ENCODE peak calls at places on chromosomes 12 and 14, in five cellular contexts. One of them, this sample, is unnamed. For H3K36me3, the result is how much of the 10 kb centered on the place peaks cover.

GRCh38 chr14:105292810-105293711 is 7.7 kb downstream of the BRF1 start:
- DNase-seq in testis: no peak
- DNase-seq in NT2/D1: no peak
- DNase-seq in mesenchymal stem cell: no peak
- DNase-seq in naive thymus-derived CD4-positive, alpha-beta T cell: no peak
- DNase-seq in this sample: no peak

GRCh38 chr12:42281844-42282243 is 43.8 kb upstream of the YAF2 start:
- DNase-seq in testis: no peak
- DNase-seq in NT2/D1: no peak
- DNase-seq in mesenchymal stem cell: no peak
- DNase-seq in naive thymus-derived CD4-positive, alpha-beta T cell: no peak
- DNase-seq in this sample: no peak

GRCh38 chr12:42705863-42706262 is 116.3 kb upstream of the PRICKLE1 start:
- DNase-seq in testis: peak
- DNase-seq in NT2/D1: no peak
- DNase-seq in mesenchymal stem cell: peak
- DNase-seq in naive thymus-derived CD4-positive, alpha-beta T cell: no peak
- DNase-seq in this sample: peak

GRCh38 chr12:119259483-119259882 is 75.0 kb upstream of the CCDC60 start:
- DNase-seq in testis: no peak
- DNase-seq in NT2/D1: no peak
- DNase-seq in mesenchymal stem cell: no peak
- DNase-seq in naive thymus-derived CD4-positive, alpha-beta T cell: no peak
- DNase-seq in this sample: no peak

GRCh38 chr14:70292716-70293115 is 66.8 kb downstream of the COX16 start:
- DNase-seq in testis: no peak
- DNase-seq in NT2/D1: no peak
- DNase-seq in mesenchymal stem cell: no peak
- DNase-seq in naive thymus-derived CD4-positive, alpha-beta T cell: no peak
- DNase-seq in this sample: no peak

GRCh38 chr14:39762576-39763401 is 330.6 kb upstream of the FBXO33 start:
- DNase-seq in testis: no peak
- DNase-seq in NT2/D1: no peak
- DNase-seq in mesenchymal stem cell: peak
- DNase-seq in naive thymus-derived CD4-positive, alpha-beta T cell: peak
- DNase-seq in this sample: no peak

GRCh38 chr14:90093942-90094595 is 32.3 kb downstream of the KCNK13 start:
- DNase-seq in testis: no peak
- DNase-seq in NT2/D1: no peak
- DNase-seq in mesenchymal stem cell: peak
- DNase-seq in naive thymus-derived CD4-positive, alpha-beta T cell: no peak
- DNase-seq in this sample: no peak

GRCh38 chr12:7966558-7966957 is 30.6 kb upstream of the SLC2A3 start:
- DNase-seq in testis: no peak
- DNase-seq in NT2/D1: no peak
- DNase-seq in mesenchymal stem cell: no peak
- DNase-seq in naive thymus-derived CD4-positive, alpha-beta T cell: no peak
- DNase-seq in this sample: no peak

GRCh38 chr14:55152052-55152753 is 23.2 kb downstream of the LGALS3 start:
- DNase-seq in testis: no peak
- DNase-seq in NT2/D1: no peak
- DNase-seq in mesenchymal stem cell: peak
- DNase-seq in naive thymus-derived CD4-positive, alpha-beta T cell: no peak
- DNase-seq in this sample: no peak
- H3K36me3 ChIP-seq in testis: under half
- H3K36me3 ChIP-seq in NT2/D1: half or more
- H3K36me3 ChIP-seq in mesenchymal stem cell: under half
- H3K36me3 ChIP-seq in naive thymus-derived CD4-positive, alpha-beta T cell: under half
- H3K36me3 ChIP-seq in this sample: under half

DNA sequence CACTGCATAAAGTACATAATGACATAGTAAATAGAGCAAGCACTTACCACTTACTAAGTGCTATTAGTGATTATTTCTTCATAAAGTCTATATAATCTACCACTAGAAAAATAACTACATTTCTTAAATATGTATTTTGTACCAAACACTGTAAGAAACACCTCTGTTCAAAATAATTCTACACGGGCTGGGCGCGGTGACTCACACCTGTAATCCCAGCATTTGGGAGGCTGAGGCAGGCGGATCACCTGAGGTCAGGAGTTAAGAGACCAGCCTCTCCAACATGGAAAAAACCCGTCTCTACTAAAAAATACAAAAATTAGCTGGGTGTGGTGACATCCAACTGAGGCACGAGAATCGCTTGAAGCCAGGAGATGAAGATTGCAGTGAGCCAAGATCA is 38.9 kb downstream of the ATG2B start:
- DNase-seq in testis: no peak
- DNase-seq in NT2/D1: no peak
- DNase-seq in mesenchymal stem cell: no peak
- DNase-seq in naive thymus-derived CD4-positive, alpha-beta T cell: no peak
- DNase-seq in this sample: no peak
- H3K36me3 ChIP-seq in testis: under half
- H3K36me3 ChIP-seq in NT2/D1: under half
- H3K36me3 ChIP-seq in mesenchymal stem cell: under half
- H3K36me3 ChIP-seq in naive thymus-derived CD4-positive, alpha-beta T cell: under half
- H3K36me3 ChIP-seq in this sample: under half

DNA sequence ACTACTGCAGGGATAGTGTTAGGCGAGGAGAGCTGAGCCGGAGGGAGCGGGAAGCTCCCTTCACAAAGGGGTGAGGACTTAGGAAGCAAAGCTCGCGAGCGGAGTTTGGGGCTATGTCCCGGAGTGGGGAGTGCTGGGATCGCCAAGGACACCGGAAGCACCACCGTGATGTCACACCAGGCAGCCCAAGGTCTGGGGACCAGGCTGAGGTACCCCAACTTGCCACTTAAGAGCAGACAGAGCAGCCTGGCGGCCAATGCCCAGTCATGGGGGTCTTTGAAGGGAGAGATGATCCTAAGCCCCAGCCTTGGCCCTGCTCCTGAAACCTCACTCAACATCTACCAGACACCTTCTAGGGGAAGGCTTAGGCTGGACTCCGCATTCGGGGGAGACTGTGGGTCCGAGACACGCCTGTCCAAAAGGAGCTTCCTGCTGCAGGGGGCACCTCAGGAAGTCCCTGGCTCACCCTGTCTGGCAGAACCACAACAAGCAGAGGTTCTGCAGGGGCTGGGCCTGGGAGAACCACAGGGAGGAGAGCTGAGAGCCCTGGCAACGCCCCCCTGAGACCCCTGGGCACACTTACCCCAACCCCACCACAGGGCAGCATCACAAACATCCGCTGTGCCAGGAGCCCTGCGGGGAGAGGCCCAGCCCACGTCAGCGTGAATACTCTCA is 17.8 kb downstream of the SLC48A1 start:
- DNase-seq in testis: no peak
- DNase-seq in NT2/D1: no peak
- DNase-seq in mesenchymal stem cell: no peak
- DNase-seq in naive thymus-derived CD4-positive, alpha-beta T cell: no peak
- DNase-seq in this sample: no peak
- H3K36me3 ChIP-seq in testis: under half
- H3K36me3 ChIP-seq in NT2/D1: half or more
- H3K36me3 ChIP-seq in mesenchymal stem cell: half or more
- H3K36me3 ChIP-seq in naive thymus-derived CD4-positive, alpha-beta T cell: under half
- H3K36me3 ChIP-seq in this sample: half or more

GRCh38 chr12:120462099-120462640 is 7.4 kb downstream of the SRSF9 start:
- DNase-seq in testis: no peak
- DNase-seq in NT2/D1: no peak
- DNase-seq in mesenchymal stem cell: no peak
- DNase-seq in naive thymus-derived CD4-positive, alpha-beta T cell: no peak
- DNase-seq in this sample: no peak
- H3K36me3 ChIP-seq in testis: under half
- H3K36me3 ChIP-seq in NT2/D1: half or more
- H3K36me3 ChIP-seq in mesenchymal stem cell: under half
- H3K36me3 ChIP-seq in naive thymus-derived CD4-positive, alpha-beta T cell: half or more
- H3K36me3 ChIP-seq in this sample: under half

GRCh38 chr12:64412458-64412857 is 8.3 kb downstream of the XPOT start:
- DNase-seq in testis: no peak
- DNase-seq in NT2/D1: no peak
- DNase-seq in mesenchymal stem cell: no peak
- DNase-seq in naive thymus-derived CD4-positive, alpha-beta T cell: no peak
- DNase-seq in this sample: no peak
- H3K36me3 ChIP-seq in testis: under half
- H3K36me3 ChIP-seq in NT2/D1: half or more
- H3K36me3 ChIP-seq in mesenchymal stem cell: under half
- H3K36me3 ChIP-seq in naive thymus-derived CD4-positive, alpha-beta T cell: under half
- H3K36me3 ChIP-seq in this sample: under half

DNA sequence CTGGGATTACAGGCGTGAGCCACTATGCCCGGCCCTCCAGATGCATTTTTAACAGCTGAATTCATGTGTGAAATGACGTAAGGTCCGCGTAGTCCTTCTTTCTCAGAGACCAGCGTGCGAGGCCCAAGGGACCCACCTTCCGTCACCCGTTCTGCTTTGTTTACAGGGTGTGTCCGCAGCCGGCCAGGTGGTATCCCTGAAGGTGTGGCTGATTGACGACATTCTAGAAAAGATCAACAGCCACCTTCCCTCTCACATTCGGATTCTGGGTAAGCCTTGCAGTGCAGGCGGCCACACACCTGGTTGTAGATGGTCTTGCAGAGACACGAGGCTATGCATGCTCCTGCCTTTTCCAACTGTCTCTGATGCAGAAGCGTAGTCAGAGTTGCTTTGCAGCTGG is 9.9 kb downstream of the PUS1 start:
- DNase-seq in testis: no peak
- DNase-seq in NT2/D1: no peak
- DNase-seq in mesenchymal stem cell: no peak
- DNase-seq in naive thymus-derived CD4-positive, alpha-beta T cell: no peak
- DNase-seq in this sample: no peak
- H3K36me3 ChIP-seq in testis: under half
- H3K36me3 ChIP-seq in NT2/D1: half or more
- H3K36me3 ChIP-seq in mesenchymal stem cell: half or more
- H3K36me3 ChIP-seq in naive thymus-derived CD4-positive, alpha-beta T cell: under half
- H3K36me3 ChIP-seq in this sample: under half

GRCh38 chr12:27305673-27306504 is 26.7 kb upstream of the BMAL2 start:
- DNase-seq in testis: no peak
- DNase-seq in NT2/D1: peak
- DNase-seq in mesenchymal stem cell: peak
- DNase-seq in naive thymus-derived CD4-positive, alpha-beta T cell: peak
- DNase-seq in this sample: no peak
- H3K36me3 ChIP-seq in testis: under half
- H3K36me3 ChIP-seq in NT2/D1: under half
- H3K36me3 ChIP-seq in mesenchymal stem cell: under half
- H3K36me3 ChIP-seq in naive thymus-derived CD4-positive, alpha-beta T cell: under half
- H3K36me3 ChIP-seq in this sample: under half

GRCh38 chr12:122563361-122563760 is 36.3 kb downstream of the KNTC1 start:
- DNase-seq in testis: no peak
- DNase-seq in NT2/D1: no peak
- DNase-seq in mesenchymal stem cell: no peak
- DNase-seq in naive thymus-derived CD4-positive, alpha-beta T cell: no peak
- DNase-seq in this sample: no peak
- H3K36me3 ChIP-seq in testis: under half
- H3K36me3 ChIP-seq in NT2/D1: half or more
- H3K36me3 ChIP-seq in mesenchymal stem cell: under half
- H3K36me3 ChIP-seq in naive thymus-derived CD4-positive, alpha-beta T cell: under half
- H3K36me3 ChIP-seq in this sample: under half

GRCh38 chr12:121005346-121005815 is 10.9 kb downstream of the C12orf43 start:
- DNase-seq in testis: peak
- DNase-seq in NT2/D1: peak
- DNase-seq in mesenchymal stem cell: peak
- DNase-seq in naive thymus-derived CD4-positive, alpha-beta T cell: peak
- DNase-seq in this sample: no peak

GRCh38 chr12:121010860-121011259 is 5.4 kb downstream of the C12orf43 start:
- DNase-seq in testis: no peak
- DNase-seq in NT2/D1: no peak
- DNase-seq in mesenchymal stem cell: no peak
- DNase-seq in naive thymus-derived CD4-positive, alpha-beta T cell: no peak
- DNase-seq in this sample: no peak

GRCh38 chr12:121009744-121010143 is 6.5 kb downstream of the C12orf43 start:
- DNase-seq in testis: peak
- DNase-seq in NT2/D1: peak
- DNase-seq in mesenchymal stem cell: peak
- DNase-seq in naive thymus-derived CD4-positive, alpha-beta T cell: no peak
- DNase-seq in this sample: no peak

GRCh38 chr12:121011820-121012219 is 4.5 kb downstream of the C12orf43 start:
- DNase-seq in testis: no peak
- DNase-seq in NT2/D1: no peak
- DNase-seq in mesenchymal stem cell: no peak
- DNase-seq in naive thymus-derived CD4-positive, alpha-beta T cell: no peak
- DNase-seq in this sample: no peak

GRCh38 chr12:121008347-121009098 is 7.8 kb downstream of the C12orf43 start:
- DNase-seq in testis: no peak
- DNase-seq in NT2/D1: no peak
- DNase-seq in mesenchymal stem cell: no peak
- DNase-seq in naive thymus-derived CD4-positive, alpha-beta T cell: no peak
- DNase-seq in this sample: no peak
- H3K36me3 ChIP-seq in testis: under half
- H3K36me3 ChIP-seq in NT2/D1: half or more
- H3K36me3 ChIP-seq in mesenchymal stem cell: half or more
- H3K36me3 ChIP-seq in naive thymus-derived CD4-positive, alpha-beta T cell: under half
- H3K36me3 ChIP-seq in this sample: under half